ENCODE peak calls at places on chromosomes 16 and 17, in eight cellular contexts. One of them, this sample, is unnamed.
A peak's percentile ranks its signal among the peaks of the same experiment; 100 is the strongest.

GRCh38 chr17:19304209-19304608 is 58.3 kb downstream of the B9D1 start:
- DNase-seq in DND-41: no peak
- DNase-seq in NCI-H2171: no peak
- DNase-seq in dorsolateral prefrontal cortex: peak; percentile 59
- DNase-seq in pancreas: no peak
- DNase-seq in HTR-8/SVneo: peak; percentile 69
- DNase-seq in NCI-H774: no peak
- DNase-seq in occipital lobe: no peak
- DNase-seq in this sample: no peak

GRCh38 chr17:14205992-14206461 is 30.6 kb downstream of the CDRT15 start:
- DNase-seq in occipital lobe: no peak
- DNase-seq in NCI-H774: peak; percentile 32
- DNase-seq in DND-41: no peak
- DNase-seq in dorsolateral prefrontal cortex: peak; percentile 33
- DNase-seq in NCI-H2171: no peak
- DNase-seq in pancreas: peak; percentile 82
- DNase-seq in HTR-8/SVneo: no peak
- DNase-seq in this sample: no peak

GRCh38 chr16:87360862-87361610 is 22.5 kb downstream of the FBXO31 start:
- DNase-seq in HTR-8/SVneo: no peak
- DNase-seq in DND-41: no peak
- DNase-seq in dorsolateral prefrontal cortex: no peak
- DNase-seq in occipital lobe: no peak
- DNase-seq in NCI-H2171: no peak
- DNase-seq in pancreas: peak; percentile 7
- DNase-seq in NCI-H774: no peak
- DNase-seq in this sample: no peak

GRCh38 chr17:8963017-8963416 is 2.5 kb downstream of the PIK3R5 start:
- DNase-seq in NCI-H774: no peak
- DNase-seq in occipital lobe: no peak
- DNase-seq in NCI-H2171: no peak
- DNase-seq in pancreas: no peak
- DNase-seq in DND-41: no peak
- DNase-seq in HTR-8/SVneo: no peak
- DNase-seq in dorsolateral prefrontal cortex: no peak
- DNase-seq in this sample: no peak

GRCh38 chr17:46179375-46179999 is 13.7 kb downstream of the KANSL1 start:
- DNase-seq in NCI-H2171: no peak
- DNase-seq in NCI-H774: no peak
- DNase-seq in DND-41: no peak
- DNase-seq in pancreas: no peak
- DNase-seq in occipital lobe: no peak
- DNase-seq in dorsolateral prefrontal cortex: no peak
- DNase-seq in HTR-8/SVneo: no peak
- DNase-seq in this sample: no peak

GRCh38 chr16:80954985-80955384 is 51.7 kb downstream of the CMC2 start:
- DNase-seq in occipital lobe: no peak
- DNase-seq in HTR-8/SVneo: no peak
- DNase-seq in pancreas: no peak
- DNase-seq in dorsolateral prefrontal cortex: no peak
- DNase-seq in NCI-H774: peak; percentile 22
- DNase-seq in NCI-H2171: no peak
- DNase-seq in DND-41: peak; percentile 15
- DNase-seq in this sample: no peak

GRCh38 chr17:8079291-8080207 is 8.0 kb downstream of the ALOX12B start:
- DNase-seq in dorsolateral prefrontal cortex: peak; percentile 61
- DNase-seq in HTR-8/SVneo: peak; percentile 91
- DNase-seq in NCI-H774: peak; percentile 33
- DNase-seq in DND-41: peak; percentile 76
- DNase-seq in NCI-H2171: peak; percentile 88
- DNase-seq in pancreas: peak; percentile 71
- DNase-seq in occipital lobe: peak; percentile 37
- DNase-seq in this sample: peak; percentile 74

GRCh38 chr16:3498988-3499387 is 1.8 kb upstream of the CLUAP1 start:
- DNase-seq in dorsolateral prefrontal cortex: no peak
- DNase-seq in NCI-H2171: no peak
- DNase-seq in occipital lobe: no peak
- DNase-seq in HTR-8/SVneo: no peak
- DNase-seq in pancreas: no peak
- DNase-seq in NCI-H774: no peak
- DNase-seq in DND-41: no peak
- DNase-seq in this sample: no peak

GRCh38 chr17:20116683-20117309 is 107.6 kb downstream of the SPECC1 start:
- DNase-seq in occipital lobe: peak; percentile 32
- DNase-seq in pancreas: no peak
- DNase-seq in NCI-H2171: peak; percentile 61
- DNase-seq in NCI-H774: no peak
- DNase-seq in HTR-8/SVneo: peak; percentile 63
- DNase-seq in dorsolateral prefrontal cortex: peak; percentile 58
- DNase-seq in DND-41: peak; percentile 52
- DNase-seq in this sample: peak; percentile 53

GRCh38 chr16:13919330-13919682 is 648 bp upstream of the ERCC4 start:
- DNase-seq in occipital lobe: no peak
- DNase-seq in HTR-8/SVneo: peak; percentile 34
- DNase-seq in dorsolateral prefrontal cortex: no peak
- DNase-seq in NCI-H2171: peak; percentile 20
- DNase-seq in pancreas: no peak
- DNase-seq in NCI-H774: peak; percentile 46
- DNase-seq in DND-41: no peak
- DNase-seq in this sample: no peak

GRCh38 chr17:38509008-38509771 is 80.9 kb downstream of the ARHGAP23 start:
- DNase-seq in HTR-8/SVneo: peak; percentile 72
- DNase-seq in NCI-H774: no peak
- DNase-seq in pancreas: peak; percentile 75
- DNase-seq in occipital lobe: peak; percentile 44
- DNase-seq in dorsolateral prefrontal cortex: peak; percentile 92
- DNase-seq in DND-41: peak; percentile 27
- DNase-seq in NCI-H2171: peak; percentile 41
- DNase-seq in this sample: peak; percentile 80

GRCh38 chr17:45288825-45289224 is 26.9 kb upstream of the SPATA32 start:
- DNase-seq in occipital lobe: peak; percentile 32
- DNase-seq in HTR-8/SVneo: no peak
- DNase-seq in NCI-H2171: no peak
- DNase-seq in dorsolateral prefrontal cortex: no peak
- DNase-seq in pancreas: peak; percentile 67
- DNase-seq in NCI-H774: no peak
- DNase-seq in DND-41: no peak
- DNase-seq in this sample: no peak

GRCh38 chr17:40344321-40345160 is 20.0 kb downstream of the GJD3 start:
- DNase-seq in dorsolateral prefrontal cortex: no peak
- DNase-seq in NCI-H774: no peak
- DNase-seq in DND-41: no peak
- DNase-seq in HTR-8/SVneo: no peak
- DNase-seq in occipital lobe: no peak
- DNase-seq in NCI-H2171: no peak
- DNase-seq in pancreas: no peak
- DNase-seq in this sample: no peak

GRCh38 chr16:68086336-68086821 is 1.2 kb downstream of the NFATC3 start:
- DNase-seq in DND-41: no peak
- DNase-seq in NCI-H2171: no peak
- DNase-seq in pancreas: no peak
- DNase-seq in occipital lobe: no peak
- DNase-seq in NCI-H774: no peak
- DNase-seq in HTR-8/SVneo: peak; percentile 45
- DNase-seq in dorsolateral prefrontal cortex: no peak
- DNase-seq in this sample: no peak

GRCh38 chr17:31907342-31907975 is 6.0 kb upstream of the UTP6 start:
- DNase-seq in HTR-8/SVneo: no peak
- DNase-seq in pancreas: peak; percentile 53
- DNase-seq in dorsolateral prefrontal cortex: no peak
- DNase-seq in occipital lobe: no peak
- DNase-seq in NCI-H774: no peak
- DNase-seq in NCI-H2171: no peak
- DNase-seq in DND-41: peak; percentile 32
- DNase-seq in this sample: peak; percentile 64

GRCh38 chr16:51148674-51149228 is 2.3 kb downstream of the SALL1 start:
- DNase-seq in DND-41: no peak
- DNase-seq in occipital lobe: no peak
- DNase-seq in NCI-H774: no peak
- DNase-seq in NCI-H2171: no peak
- DNase-seq in HTR-8/SVneo: no peak
- DNase-seq in dorsolateral prefrontal cortex: no peak
- DNase-seq in pancreas: no peak
- DNase-seq in this sample: no peak

GRCh38 chr16:47136101-47136820 is 7.5 kb downstream of the NETO2 start:
- DNase-seq in dorsolateral prefrontal cortex: no peak
- DNase-seq in occipital lobe: no peak
- DNase-seq in NCI-H2171: no peak
- DNase-seq in NCI-H774: no peak
- DNase-seq in DND-41: no peak
- DNase-seq in HTR-8/SVneo: no peak
- DNase-seq in pancreas: no peak
- DNase-seq in this sample: no peak

GRCh38 chr17:14356043-14356637 is 55.3 kb downstream of the HS3ST3B1 start:
- DNase-seq in occipital lobe: no peak
- DNase-seq in NCI-H774: no peak
- DNase-seq in NCI-H2171: no peak
- DNase-seq in DND-41: no peak
- DNase-seq in dorsolateral prefrontal cortex: no peak
- DNase-seq in pancreas: no peak
- DNase-seq in HTR-8/SVneo: no peak
- DNase-seq in this sample: no peak

GRCh38 chr16:9706217-9706616 is 476.0 kb downstream of the GRIN2A start:
- DNase-seq in NCI-H774: no peak
- DNase-seq in NCI-H2171: no peak
- DNase-seq in DND-41: no peak
- DNase-seq in occipital lobe: no peak
- DNase-seq in dorsolateral prefrontal cortex: no peak
- DNase-seq in pancreas: no peak
- DNase-seq in HTR-8/SVneo: no peak
- DNase-seq in this sample: no peak

GRCh38 chr17:31492880-31493655 is 101.6 kb downstream of the RAB11FIP4 start:
- DNase-seq in HTR-8/SVneo: no peak
- DNase-seq in DND-41: no peak
- DNase-seq in occipital lobe: peak; percentile 20
- DNase-seq in dorsolateral prefrontal cortex: peak; percentile 67
- DNase-seq in NCI-H2171: no peak
- DNase-seq in NCI-H774: no peak
- DNase-seq in pancreas: no peak
- DNase-seq in this sample: no peak

GRCh38 chr16:88476203-88476602 is 23.1 kb downstream of the ZFPM1 start:
- DNase-seq in pancreas: peak; percentile 66
- DNase-seq in NCI-H774: no peak
- DNase-seq in DND-41: no peak
- DNase-seq in HTR-8/SVneo: no peak
- DNase-seq in dorsolateral prefrontal cortex: no peak
- DNase-seq in NCI-H2171: no peak
- DNase-seq in occipital lobe: no peak
- DNase-seq in this sample: no peak

GRCh38 chr17:79686476-79686875 is 44.3 kb upstream of the ENPP7 start:
- DNase-seq in HTR-8/SVneo: no peak
- DNase-seq in NCI-H774: no peak
- DNase-seq in DND-41: no peak
- DNase-seq in dorsolateral prefrontal cortex: no peak
- DNase-seq in occipital lobe: no peak
- DNase-seq in pancreas: no peak
- DNase-seq in NCI-H2171: no peak
- DNase-seq in this sample: no peak

GRCh38 chr17:11705111-11705510 is 106.8 kb downstream of the DNAH9 start:
- DNase-seq in dorsolateral prefrontal cortex: no peak
- DNase-seq in HTR-8/SVneo: no peak
- DNase-seq in occipital lobe: no peak
- DNase-seq in pancreas: no peak
- DNase-seq in DND-41: no peak
- DNase-seq in NCI-H774: no peak
- DNase-seq in NCI-H2171: no peak
- DNase-seq in this sample: no peak

GRCh38 chr17:44355310-44355640 is 8.4 kb downstream of the FAM171A2 start:
- DNase-seq in NCI-H774: no peak
- DNase-seq in HTR-8/SVneo: no peak
- DNase-seq in NCI-H2171: no peak
- DNase-seq in dorsolateral prefrontal cortex: no peak
- DNase-seq in DND-41: no peak
- DNase-seq in pancreas: no peak
- DNase-seq in occipital lobe: no peak
- DNase-seq in this sample: no peak

GRCh38 chr17:15398291-15398690 is 56.9 kb upstream of the TEKT3 start:
- DNase-seq in NCI-H774: no peak
- DNase-seq in occipital lobe: no peak
- DNase-seq in dorsolateral prefrontal cortex: peak; percentile 12
- DNase-seq in pancreas: no peak
- DNase-seq in HTR-8/SVneo: peak; percentile 57
- DNase-seq in DND-41: no peak
- DNase-seq in NCI-H2171: no peak
- DNase-seq in this sample: no peak

GRCh38 chr16:26442333-26442732 is 624.4 kb upstream of the C16orf82 start:
- DNase-seq in dorsolateral prefrontal cortex: no peak
- DNase-seq in occipital lobe: no peak
- DNase-seq in HTR-8/SVneo: no peak
- DNase-seq in NCI-H2171: no peak
- DNase-seq in DND-41: no peak
- DNase-seq in NCI-H774: no peak
- DNase-seq in pancreas: no peak
- DNase-seq in this sample: no peak

GRCh38 chr16:9763505-9763904 is 418.7 kb downstream of the GRIN2A start:
- DNase-seq in pancreas: no peak
- DNase-seq in dorsolateral prefrontal cortex: no peak
- DNase-seq in DND-41: no peak
- DNase-seq in NCI-H774: no peak
- DNase-seq in occipital lobe: no peak
- DNase-seq in HTR-8/SVneo: no peak
- DNase-seq in NCI-H2171: no peak
- DNase-seq in this sample: no peak

GRCh38 chr17:45370949-45371413 is 54.2 kb upstream of the MAP3K14 start:
- DNase-seq in dorsolateral prefrontal cortex: no peak
- DNase-seq in occipital lobe: no peak
- DNase-seq in NCI-H2171: no peak
- DNase-seq in HTR-8/SVneo: no peak
- DNase-seq in pancreas: no peak
- DNase-seq in DND-41: no peak
- DNase-seq in NCI-H774: no peak
- DNase-seq in this sample: no peak

GRCh38 chr17:48728232-48729231 is at the start of gene HOXB13:
- DNase-seq in NCI-H774: peak; percentile 71
- DNase-seq in pancreas: no peak
- DNase-seq in dorsolateral prefrontal cortex: no peak
- DNase-seq in occipital lobe: no peak
- DNase-seq in NCI-H2171: no peak
- DNase-seq in HTR-8/SVneo: peak; percentile 86
- DNase-seq in DND-41: no peak
- DNase-seq in this sample: no peak

GRCh38 chr17:65131946-65132345 is 5.2 kb upstream of the RGS9 start:
- DNase-seq in occipital lobe: no peak
- DNase-seq in pancreas: no peak
- DNase-seq in NCI-H774: no peak
- DNase-seq in NCI-H2171: no peak
- DNase-seq in HTR-8/SVneo: no peak
- DNase-seq in dorsolateral prefrontal cortex: no peak
- DNase-seq in DND-41: no peak
- DNase-seq in this sample: no peak

GRCh38 chr16:23865853-23866252 is 30.1 kb downstream of the PRKCB start:
- DNase-seq in dorsolateral prefrontal cortex: no peak
- DNase-seq in DND-41: no peak
- DNase-seq in pancreas: no peak
- DNase-seq in occipital lobe: no peak
- DNase-seq in HTR-8/SVneo: no peak
- DNase-seq in NCI-H2171: no peak
- DNase-seq in NCI-H774: no peak
- DNase-seq in this sample: no peak

GRCh38 chr17:19747829-19748806 is at the start of gene ALDH3A1:
- DNase-seq in NCI-H2171: peak; percentile 43
- DNase-seq in occipital lobe: no peak
- DNase-seq in NCI-H774: no peak
- DNase-seq in DND-41: no peak
- DNase-seq in pancreas: no peak
- DNase-seq in dorsolateral prefrontal cortex: no peak
- DNase-seq in HTR-8/SVneo: no peak
- DNase-seq in this sample: no peak